ENCODE peak calls at places on chromosomes 4 and X, in five cellular contexts. N is stimulated activated CD4-positive, alpha-beta T cell treated with anti-CD3 and anti-CD28 coated beads, Interleukin-12 subunit alpha, Interleukin-12 subunit beta, amount 100 ng/mL, for 4 hours; B is heart right ventricle; F is Caki2; T is left ventricle myocardium superior. L is an unnamed sample.
A peak's percentile ranks its signal among the peaks of the same experiment; 100 is the strongest.

GRCh38 chr4:6195602-6196319 is 4.6 kb downstream of the JAKMIP1 start:
- DNase-seq in N (no peak), B (no peak), F (no peak), T (no peak), L (no peak)

GRCh38 chrX:102892103-102892502 is 45.0 kb upstream of the RAB40AL start:
- DNase-seq in N (no peak), B (no peak), F (no peak), T (no peak), L (no peak)

GRCh38 chrX:136899206-136899605 is 18.7 kb upstream of the RBMX start:
- DNase-seq in N (no peak), B (no peak), F (no peak), T (no peak), L (no peak)

GRCh38 chr4:136709897-136710296 is 822.4 kb downstream of the PCDH18 start:
- DNase-seq in N (no peak), B (no peak), F (no peak), T (no peak), L (no peak)

GRCh38 chr4:114598191-114599121 is at the start of gene UGT8:
- DNase-seq in N (peak; percentile 40), B (peak; percentile 30), F (peak; percentile 72), T (peak; percentile 40), L (peak; percentile 68)

GRCh38 chrX:45794995-45795337 is 594.3 kb upstream of the DIPK2B start:
- DNase-seq in N (no peak), B (no peak), F (no peak), T (no peak), L (no peak)

GRCh38 chr4:20192754-20193521 is 58.8 kb upstream of the SLIT2 start:
- DNase-seq in N (no peak), B (no peak), F (peak; percentile 39), T (no peak), L (no peak)

GRCh38 chrX:74458738-74459137 is 37.4 kb downstream of the SLC16A2 start:
- DNase-seq in N (no peak), B (no peak), F (peak; percentile 19), T (no peak), L (no peak)

GRCh38 chr4:145520172-145520571 is 38.5 kb downstream of the SMAD1 start:
- DNase-seq in N (no peak), B (no peak), F (no peak), T (no peak), L (no peak)

GRCh38 chrX:105564536-105564935 is 257.8 kb upstream of the NRK start:
- DNase-seq in N (no peak), B (no peak), F (no peak), T (no peak), L (no peak)

GRCh38 chrX:46840946-46841740 is 4.3 kb downstream of the RP2 start:
- DNase-seq in N (no peak), B (no peak), F (no peak), T (peak; percentile 30), L (no peak)

GRCh38 chrX:105190252-105190853 is 30.1 kb downstream of the TEX13A start:
- DNase-seq in N (no peak), B (no peak), F (peak; percentile 24), T (no peak), L (no peak)

GRCh38 chr4:168811793-168812651 is 198.0 kb downstream of the CBR4 start:
- DNase-seq in N (no peak), B (no peak), F (no peak), T (no peak), L (no peak)

GRCh38 chr4:64340243-64341110 is 68.8 kb downstream of the TECRL start:
- DNase-seq in N (no peak), B (peak; percentile 50), F (no peak), T (peak; percentile 69), L (no peak)

GRCh38 chr4:189046642-189047041 is 894.0 kb upstream of the FRG1 start:
- DNase-seq in N (no peak), B (no peak), F (no peak), T (no peak), L (no peak)

GRCh38 chr4:41319553-41319952 is 62.8 kb downstream of the UCHL1 start:
- DNase-seq in N (no peak), B (no peak), F (peak; percentile 80), T (no peak), L (no peak)

L was measured in NCI-H1930.